ENCODE peak calls at places on chromosomes 13 and 19, in six cellular contexts. Q, J, P, O, A and Y are unnamed samples.

GRCh38 chr19:16936901-16937300 is 48.1 kb downstream of the F2RL3 start:
- DNase-seq in J (no peak), Q (no peak), A (no peak), P (no peak), O (no peak), Y (no peak)

GRCh38 chr19:45753548-45753947 is 15.5 kb downstream of the SIX5 start:
- DNase-seq in J (peak), O (no peak), P (no peak), Q (no peak), A (no peak), Y (no peak)

GRCh38 chr13:94917814-94918213 is 205.5 kb upstream of the SOX21 start:
- DNase-seq in P (peak), J (no peak), Q (no peak), O (no peak), A (no peak), Y (no peak)

GRCh38 chr13:99384468-99384867 is 77.3 kb upstream of the GPR183 start:
- DNase-seq in J (no peak), A (no peak), Q (peak), O (no peak), P (no peak), Y (no peak)

GRCh38 chr19:3285647-3286176 is 61.3 kb downstream of the CELF5 start:
- DNase-seq in J (no peak), O (no peak), P (no peak), A (no peak), Q (peak), Y (no peak)

GRCh38 chr13:80054806-80055205 is 286.1 kb downstream of the SPRY2 start:
- DNase-seq in P (no peak), O (no peak), Q (no peak), J (no peak), A (no peak), Y (no peak)

GRCh38 chr13:30020726-30021312 is 170.4 kb upstream of the UBL3 start:
- DNase-seq in O (no peak), J (no peak), Q (no peak), A (peak), P (peak), Y (no peak)

GRCh38 chr19:18274776-18275356 is 614 bp upstream of the IQCN start:
- DNase-seq in Q (no peak), P (peak), A (peak), O (peak), J (no peak), Y (no peak)

GRCh38 chr19:11482384-11483050 is 1.7 kb upstream of the ELAVL3 start:
- DNase-seq in O (peak), A (peak), J (peak), Q (peak), P (peak), Y (peak)

GRCh38 chr13:46753137-46753536 is 43.8 kb downstream of the ESD start:
- DNase-seq in O (no peak), P (no peak), A (no peak), Q (no peak), J (no peak), Y (no peak)

GRCh38 chr13:65064967-65065366 is 2165.2 kb downstream of the PCDH9 start:
- DNase-seq in P (no peak), O (no peak), A (no peak), Q (no peak), J (no peak), Y (no peak)

GRCh38 chr19:32339988-32340874 is 5.2 kb upstream of the ZNF507 start:
- DNase-seq in O (peak), P (peak), J (no peak), Q (no peak), A (peak), Y (peak)

GRCh38 chr13:52428295-52428694 is 22.1 kb downstream of the VPS36 start:
- DNase-seq in Q (no peak), A (no peak), J (no peak), O (no peak), P (peak), Y (no peak)